ENCODE peak calls at places on chromosomes 4 and X, in six cellular contexts. B, M, P, W, N and Q are unnamed samples.

GRCh38 chr4:113811329-113811728 is 49.8 kb upstream of the CAMK2D start:
- DNase-seq in B (no peak), M (no peak), P (peak; percentile 23), W (peak; percentile 27), N (no peak), Q (no peak)

GRCh38 chr4:104507112-104507511 is 12.4 kb upstream of the CXXC4 start:
- DNase-seq in B (no peak), M (no peak), P (no peak), W (no peak), N (no peak), Q (no peak)

GRCh38 chrX:108001218-108001814 is 19.1 kb upstream of the TEX13B start:
- DNase-seq in B (no peak), M (no peak), P (peak; percentile 63), W (peak; percentile 55), N (no peak), Q (no peak)

GRCh38 chr4:98617358-98618047 is 40.9 kb downstream of the TSPAN5 start:
- DNase-seq in B (no peak), M (no peak), P (no peak), W (no peak), N (no peak), Q (no peak)

GRCh38 chr4:15586046-15586445 is 69.1 kb downstream of the FBXL5 start:
- DNase-seq in B (no peak), M (no peak), P (peak; percentile 46), W (no peak), N (no peak), Q (no peak)

GRCh38 chr4:76301068-76301774 is 5.3 kb upstream of the STBD1 start:
- DNase-seq in B (no peak), M (peak; percentile 43), P (peak; percentile 82), W (peak; percentile 94), N (no peak), Q (no peak)

GRCh38 chr4:3287271-3287971 is 5.4 kb upstream of the RGS12 start:
- DNase-seq in B (no peak), M (peak; percentile 6), P (no peak), W (no peak), N (no peak), Q (no peak)

GRCh38 chr4:21946858-21947257 is 1.7 kb downstream of the KCNIP4 start:
- DNase-seq in B (no peak), M (no peak), P (no peak), W (no peak), N (no peak), Q (no peak)

GRCh38 chrX:47283015-47283771 is 50.4 kb downstream of the USP11 start:
- DNase-seq in B (no peak), M (no peak), P (peak; percentile 71), W (peak; percentile 47), N (no peak), Q (no peak)

GRCh38 chr4:94453534-94453963 is 1.8 kb downstream of the PDLIM5 start:
- DNase-seq in B (no peak), M (no peak), P (no peak), W (no peak), N (no peak), Q (no peak)

GRCh38 chrX:86806786-86807185 is 658.5 kb downstream of the DACH2 start:
- DNase-seq in B (no peak), M (no peak), P (peak; percentile 1), W (peak; percentile 4), N (no peak), Q (no peak)

GRCh38 chrX:15816886-15817285 is 26.6 kb downstream of the ZRSR2 start:
- DNase-seq in B (no peak), M (no peak), P (no peak), W (no peak), N (no peak), Q (no peak)

GRCh38 chrX:84188320-84188834 is 378 bp upstream of the RPS6KA6 start:
- DNase-seq in B (peak; percentile 47), M (peak; percentile 32), P (peak; percentile 44), W (peak; percentile 34), N (peak; percentile 76), Q (no peak)

GRCh38 chr4:141215030-141215429 is 5.7 kb upstream of the ZNF330 start:
- DNase-seq in B (no peak), M (no peak), P (no peak), W (no peak), N (no peak), Q (no peak)
- TF ChIP-seq CTCF in B (no peak), M (no peak), P (no peak), W (no peak), N (no peak), Q (no peak)

DNA sequence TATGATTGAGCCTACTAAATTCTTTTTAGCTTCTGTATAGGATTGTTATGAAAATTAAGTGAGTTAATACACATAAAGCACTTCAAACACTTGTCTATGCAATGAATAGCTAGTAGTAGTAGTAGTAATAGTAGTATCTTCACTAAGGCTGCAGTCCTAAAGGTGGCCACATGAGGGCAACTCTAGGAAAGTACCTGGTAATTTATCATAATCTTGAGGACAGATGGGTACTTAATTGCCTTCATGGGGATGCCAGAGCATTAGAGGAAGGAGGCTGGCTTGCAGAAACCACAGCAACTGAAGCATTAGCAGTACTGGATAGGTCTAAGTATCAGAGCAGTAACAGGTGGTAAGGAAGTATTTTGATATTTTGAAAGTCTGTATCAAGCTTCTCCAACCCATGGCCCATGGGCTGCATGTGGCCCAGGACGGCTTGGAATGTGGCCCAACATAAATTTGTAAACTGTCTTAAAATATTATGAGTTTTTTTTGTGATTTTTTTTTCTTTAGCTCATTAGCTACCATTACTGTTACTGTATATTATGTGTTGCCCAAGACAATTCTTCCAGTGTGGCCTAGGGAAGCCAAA is 17.3 kb downstream of the NIPAL1 start:
- DNase-seq in B (no peak), M (peak; percentile 32), P (peak; percentile 16), W (peak; percentile 35), N (no peak), Q (no peak)
- TF ChIP-seq CTCF in B (peak; percentile 55), M (peak; percentile 29), P (peak; percentile 57), W (peak; percentile 58), N (peak; percentile 51), Q (peak; percentile 23)

GRCh38 chr4:36341936-36342335 is 60.5 kb downstream of the DTHD1 start:
- DNase-seq in B (no peak), M (no peak), P (no peak), W (no peak), N (no peak), Q (no peak)
- TF ChIP-seq CTCF in B (no peak), M (no peak), P (no peak), W (no peak), N (no peak), Q (no peak)

DNA sequence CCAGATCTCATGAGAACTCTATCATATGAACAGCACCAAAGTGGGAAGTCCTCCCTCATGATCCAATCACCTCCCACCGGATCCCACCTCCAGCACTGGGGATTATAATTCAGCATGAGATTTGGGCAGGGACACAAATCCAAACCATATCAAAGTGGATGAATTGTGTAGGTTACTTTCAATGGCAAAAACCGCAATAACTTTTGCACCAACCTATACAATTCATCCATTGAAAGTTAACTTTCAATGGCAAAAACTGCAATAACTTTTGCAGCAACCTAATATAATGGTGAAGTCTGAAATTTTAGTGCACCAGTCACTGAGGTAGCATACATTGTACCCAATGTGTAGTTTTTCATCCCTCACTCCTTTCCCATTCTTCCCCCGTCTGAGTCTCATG is 16.6 kb downstream of the STK32B start:
- DNase-seq in B (no peak), M (no peak), P (no peak), W (no peak), N (no peak), Q (no peak)
- TF ChIP-seq CTCF in B (no peak), M (no peak), P (no peak), W (no peak), N (no peak), Q (no peak)

GRCh38 chr4:87268401-87268800 is 48.0 kb upstream of the KLHL8 start:
- DNase-seq in B (no peak), M (no peak), P (no peak), W (no peak), N (no peak), Q (no peak)

GRCh38 chr4:87274327-87274726 is 48.4 kb downstream of the HSD17B13 start:
- DNase-seq in B (no peak), M (no peak), P (no peak), W (no peak), N (no peak), Q (no peak)

GRCh38 chr4:87270825-87271224 is 50.4 kb upstream of the KLHL8 start:
- DNase-seq in B (no peak), M (no peak), P (no peak), W (no peak), N (no peak), Q (no peak)

GRCh38 chr4:87266986-87267385 is 46.6 kb upstream of the KLHL8 start:
- DNase-seq in B (no peak), M (no peak), P (no peak), W (no peak), N (no peak), Q (no peak)

GRCh38 chr4:87270144-87270543 is 49.7 kb upstream of the KLHL8 start:
- DNase-seq in B (no peak), M (peak; percentile 40), P (peak; percentile 59), W (peak; percentile 55), N (no peak), Q (no peak)
- TF ChIP-seq CTCF in B (no peak), M (peak; percentile 20), P (peak; percentile 66), W (peak; percentile 61), N (peak; percentile 50), Q (no peak)

DNA sequence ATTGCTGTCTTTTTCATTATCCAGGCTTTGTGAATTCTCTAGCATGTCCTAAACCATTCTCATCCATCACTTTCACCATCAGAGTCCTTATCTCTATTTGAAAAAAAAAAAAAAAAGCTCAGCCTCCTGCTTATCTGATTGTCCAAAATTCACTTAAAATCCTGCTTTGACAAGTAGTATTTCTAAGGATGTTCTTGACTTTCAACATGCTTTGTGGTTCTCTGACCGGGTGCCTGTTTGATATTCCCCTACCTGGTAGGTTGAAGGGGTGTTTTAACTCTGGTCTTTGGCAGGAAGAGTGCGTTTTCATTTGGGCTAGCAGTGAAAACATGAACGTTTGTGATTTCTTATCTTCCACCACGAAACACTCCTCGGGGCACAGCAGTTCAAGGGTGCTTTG is 17.3 kb upstream of the BBS12 start:
- DNase-seq in B (no peak), M (no peak), P (no peak), W (no peak), N (no peak), Q (no peak)
- TF ChIP-seq CTCF in B (no peak), M (no peak), P (no peak), W (no peak), N (no peak), Q (no peak)

GRCh38 chr4:173801876-173802713 is 272.1 kb upstream of the HAND2 start:
- DNase-seq in B (no peak), M (no peak), P (peak; percentile 52), W (no peak), N (no peak), Q (no peak)
- TF ChIP-seq CTCF in B (no peak), M (no peak), P (no peak), W (no peak), N (no peak), Q (no peak)